ENCODE peak calls at places on chromosomes 5 and 9, in nine cellular contexts. K is fibroblast of mammary gland; S is sigmoid colon; U is mesendoderm; X is naive thymus-derived CD4-positive, alpha-beta T cell; V is transverse colon; H is OCI-LY7; T is breast epithelium; D is brain microvascular endothelial cell. P is an unnamed sample.

GRCh38 chr5:149550267-149550582 is 1.0 kb downstream of the CSNK1A1 start:
- DNase-seq in K (peak), S (no peak), U (no peak), X (peak), V (no peak), H (no peak), T (no peak), D (no peak), P (no peak)

GRCh38 chr5:88000877-88001276 is 267.8 kb downstream of the TMEM161B start:
- DNase-seq in K (no peak), S (no peak), U (no peak), X (no peak), V (no peak), H (no peak), T (no peak), D (no peak), P (no peak)

GRCh38 chr5:109590799-109591198 is 98.9 kb upstream of the MAN2A1 start:
- DNase-seq in K (no peak), S (no peak), U (no peak), X (no peak), V (no peak), H (no peak), T (no peak), D (no peak), P (no peak)

GRCh38 chr9:129823163-129823933 is 588 bp downstream of the TOR1A start:
- DNase-seq in K (peak), S (no peak), U (peak), X (no peak), V (no peak), H (peak), T (no peak), D (no peak), P (peak)

GRCh38 chr9:135949666-135950134 is 11.5 kb downstream of the UBAC1 start:
- DNase-seq in K (no peak), S (no peak), U (no peak), X (no peak), V (no peak), H (no peak), T (no peak), D (no peak), P (no peak)

GRCh38 chr9:108704156-108704852 is 151.5 kb downstream of the ACTL7B start:
- DNase-seq in K (peak), S (no peak), U (peak), X (no peak), V (no peak), H (no peak), T (no peak), D (peak), P (no peak)

GRCh38 chr5:58477760-58478159 is 13.5 kb upstream of the GAPT start:
- DNase-seq in K (no peak), S (no peak), U (no peak), X (no peak), V (no peak), H (peak), T (no peak), D (no peak), P (no peak)

GRCh38 chr9:3951266-3951665 is 348.6 kb downstream of the GLIS3 start:
- DNase-seq in K (no peak), S (no peak), U (no peak), X (no peak), V (no peak), H (no peak), T (no peak), D (no peak), P (no peak)

GRCh38 chr9:70262384-70262783 is 3.6 kb downstream of the SMC5 start:
- DNase-seq in K (no peak), S (no peak), U (no peak), X (no peak), V (no peak), H (no peak), T (no peak), D (no peak), P (peak)
- H3K4me3 ChIP-seq in K (no peak), S (no peak), U (no peak), X (no peak), V (no peak), H (no peak), T (no peak), D (no peak), P (peak)

DNA sequence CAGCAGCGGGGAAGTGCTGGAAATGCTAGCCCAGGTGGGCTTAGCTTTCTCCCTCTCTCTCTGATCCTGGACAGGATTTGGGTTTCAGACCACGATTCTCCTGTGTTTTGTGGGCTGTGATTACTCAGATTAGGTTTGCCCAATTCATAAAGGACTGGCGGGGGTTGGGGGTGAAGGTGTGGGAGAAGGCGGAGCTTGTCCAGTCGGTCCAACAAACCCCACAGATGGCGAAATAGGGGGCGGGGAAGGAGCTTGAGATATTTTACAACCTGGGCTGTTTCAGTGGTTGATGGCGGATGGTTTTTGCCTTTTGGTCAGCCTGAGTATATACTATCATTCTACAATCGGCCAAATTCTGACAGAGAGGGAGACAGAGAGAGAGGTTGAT is 35.2 kb downstream of the PCDHAC2 start:
- DNase-seq in K (no peak), S (no peak), U (peak), X (no peak), V (no peak), H (no peak), T (no peak), D (no peak), P (no peak)
- H3K4me3 ChIP-seq in K (peak), S (no peak), U (peak), X (no peak), V (peak), H (no peak), T (no peak), D (no peak), P (no peak)

GRCh38 chr9:124016152-124017063 is 4.8 kb downstream of the LHX2 start:
- DNase-seq in K (no peak), S (no peak), U (no peak), X (no peak), V (no peak), H (no peak), T (no peak), D (no peak), P (no peak)

GRCh38 chr9:124017929-124018730 is 6.6 kb downstream of the LHX2 start:
- DNase-seq in K (no peak), S (no peak), U (no peak), X (no peak), V (no peak), H (no peak), T (no peak), D (no peak), P (no peak)

GRCh38 chr9:124015661-124016131 is 4.1 kb downstream of the LHX2 start:
- DNase-seq in K (no peak), S (no peak), U (no peak), X (no peak), V (no peak), H (no peak), T (no peak), D (no peak), P (no peak)

GRCh38 chr9:124018731-124019697 is 7.4 kb downstream of the LHX2 start:
- DNase-seq in K (no peak), S (no peak), U (no peak), X (no peak), V (no peak), H (no peak), T (no peak), D (no peak), P (no peak)

DNA sequence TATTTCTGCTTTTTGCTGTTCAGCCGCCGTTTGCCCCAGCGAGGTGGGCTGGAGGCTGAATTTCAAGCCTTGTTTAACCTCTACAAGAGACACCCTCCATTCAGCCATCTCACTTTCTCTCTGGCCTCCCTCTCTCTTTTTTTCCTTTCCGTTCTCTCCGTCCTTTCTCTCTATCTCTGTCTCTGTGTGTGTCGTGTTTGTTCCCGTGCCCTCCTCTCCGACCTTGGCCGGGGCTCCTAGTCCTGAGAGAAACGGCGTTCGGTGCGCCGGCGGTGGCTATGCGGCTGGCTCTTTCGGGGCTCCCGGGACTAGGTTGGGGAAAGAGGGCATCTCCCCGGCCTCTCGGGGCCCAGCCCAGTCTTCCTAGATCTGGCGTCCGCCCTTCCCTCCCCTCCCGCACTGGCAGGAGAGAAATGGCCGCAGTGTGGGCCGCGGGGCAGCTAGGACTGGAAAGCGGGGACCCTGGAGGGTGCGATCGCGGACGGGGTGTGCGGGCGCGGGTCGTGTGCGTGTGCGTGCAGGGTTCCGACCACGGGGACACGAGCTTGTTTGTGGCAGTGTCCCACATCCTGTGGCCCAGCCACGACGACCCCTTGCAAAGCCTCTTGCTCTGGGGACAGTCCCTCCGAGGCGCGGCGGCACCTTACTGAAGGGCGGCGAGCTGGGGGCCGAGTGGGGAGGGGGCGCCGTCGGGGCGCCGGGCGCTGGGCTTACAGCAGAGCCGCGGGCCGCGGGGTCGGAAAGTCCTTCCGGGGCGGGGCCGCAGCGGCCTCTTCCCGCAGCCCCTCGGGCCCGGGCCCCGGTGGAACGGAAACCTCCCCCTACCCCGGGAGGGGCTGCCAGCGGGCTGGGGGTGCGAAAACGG is 5.7 kb downstream of the LHX2 start:
- DNase-seq in K (no peak), S (no peak), U (no peak), X (no peak), V (no peak), H (no peak), T (no peak), D (no peak), P (no peak)
- H3K4me3 ChIP-seq in K (no peak), S (no peak), U (peak), X (no peak), V (no peak), H (no peak), T (no peak), D (no peak), P (no peak)

GRCh38 chr5:53568868-53569267 is 8.4 kb downstream of the NDUFS4 start:
- DNase-seq in K (peak), S (no peak), U (no peak), X (no peak), V (no peak), H (no peak), T (no peak), D (no peak), P (no peak)
- H3K4me3 ChIP-seq in K (no peak), S (no peak), U (no peak), X (no peak), V (no peak), H (no peak), T (no peak), D (no peak), P (no peak)

DNA sequence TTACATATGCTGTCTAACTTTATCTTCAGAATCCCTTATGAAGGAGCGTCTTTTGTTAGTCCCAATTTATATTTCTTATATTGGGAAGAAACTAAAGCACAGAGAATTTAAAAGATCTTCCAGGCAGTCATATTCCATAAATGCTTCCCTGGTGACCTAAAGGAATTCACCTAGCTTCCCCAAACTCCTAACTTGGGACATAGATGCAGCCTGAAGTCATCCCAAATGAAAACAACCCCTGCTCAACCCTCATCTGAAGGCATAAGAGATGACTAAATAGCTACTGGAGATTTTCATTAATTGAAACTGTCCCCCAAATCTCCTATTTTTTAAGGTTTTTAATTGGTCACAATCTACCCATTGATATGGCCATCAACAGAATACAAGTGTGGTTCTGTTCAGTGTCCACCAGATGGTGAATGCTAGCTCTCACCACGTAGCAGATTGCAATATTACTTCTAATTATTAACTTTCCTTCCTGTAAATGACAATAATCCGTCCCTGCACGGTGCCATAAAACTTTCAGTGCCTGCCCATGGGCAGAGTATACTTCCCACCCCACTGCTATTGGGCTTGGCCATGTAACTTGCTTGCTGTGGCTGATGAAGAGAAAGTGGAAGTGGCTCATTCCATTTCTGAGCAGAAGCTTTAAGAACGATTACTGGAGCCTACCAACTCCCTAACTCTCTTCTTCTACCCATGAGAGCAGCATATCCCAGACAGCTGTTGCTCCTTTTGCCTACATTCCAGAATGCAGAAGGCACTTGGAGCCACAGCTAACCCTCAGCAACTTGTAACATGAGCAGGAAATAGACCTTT is 18.7 kb downstream of the PRUNE2 start:
- DNase-seq in K (no peak), S (no peak), U (no peak), X (no peak), V (peak), H (no peak), T (no peak), D (no peak), P (peak)
- H3K4me3 ChIP-seq in K (no peak), S (no peak), U (no peak), X (no peak), V (no peak), H (no peak), T (no peak), D (no peak), P (peak)

P was measured in GM12865.